ENCODE peak calls at places on chromosomes 4 and X, in six cellular contexts. X, N, L, G, B and W are unnamed samples.

GRCh38 chr4:169079942-169080827 is 70.1 kb upstream of the CBR4 start:
- DNase-seq in L (peak; percentile 73), G (no peak), B (no peak), X (no peak), N (peak; percentile 57), W (no peak)

GRCh38 chrX:54044877-54045328 is 630 bp upstream of the PHF8 start:
- DNase-seq in X (no peak), L (no peak), B (no peak), G (no peak), N (no peak), W (no peak)

GRCh38 chrX:65596270-65596669 is 61.7 kb upstream of the LAS1L start:
- DNase-seq in B (peak; percentile 13), X (no peak), N (no peak), G (peak; percentile 35), L (peak; percentile 28), W (peak; percentile 7)

GRCh38 chrX:24506082-24506481 is 41.0 kb downstream of the PDK3 start:
- DNase-seq in X (no peak), G (no peak), L (no peak), B (no peak), N (no peak), W (peak; percentile 66)

GRCh38 chr4:3753711-3754412 is 12.3 kb upstream of the ADRA2C start:
- DNase-seq in B (no peak), X (no peak), L (no peak), G (no peak), N (no peak), W (no peak)

GRCh38 chr4:101286663-101287062 is 60.7 kb downstream of the PPP3CA start:
- DNase-seq in N (no peak), B (no peak), G (no peak), X (no peak), L (no peak), W (no peak)

GRCh38 chr4:78764498-78764961 is 11.6 kb upstream of the BMP2K start:
- DNase-seq in L (no peak), G (no peak), B (no peak), X (no peak), N (no peak), W (peak; percentile 55)

GRCh38 chrX:56232221-56233082 is at the start of gene KLF8:
- DNase-seq in N (peak; percentile 61), L (peak; percentile 55), X (no peak), B (no peak), G (peak; percentile 43), W (no peak)

GRCh38 chr4:84678976-84679744 is 96.2 kb downstream of the CDS1 start:
- DNase-seq in X (no peak), L (peak; percentile 54), B (no peak), N (no peak), G (no peak), W (no peak)

GRCh38 chr4:75195111-75195510 is 262.2 kb downstream of the PARM1 start:
- DNase-seq in L (no peak), B (no peak), G (no peak), X (no peak), N (no peak), W (no peak)

GRCh38 chr4:169898095-169898494 is 128.1 kb downstream of the MFAP3L start:
- DNase-seq in L (no peak), G (no peak), B (no peak), N (no peak), X (no peak), W (no peak)

GRCh38 chrX:72569786-72570185 is 2.9 kb downstream of the HDAC8 start:
- DNase-seq in N (no peak), L (no peak), X (no peak), B (peak; percentile 32), G (no peak), W (peak; percentile 92)

GRCh38 chrX:71533850-71534515 is 1.1 kb downstream of the OGT start:
- DNase-seq in X (no peak), L (peak; percentile 50), N (peak; percentile 48), B (no peak), G (peak; percentile 19), W (peak; percentile 52)

GRCh38 chr4:147723316-147723715 is 8.6 kb upstream of the ARHGAP10 start:
- DNase-seq in G (no peak), L (peak; percentile 52), B (no peak), N (no peak), X (no peak), W (no peak)

GRCh38 chr4:163384434-163384833 is 40.7 kb downstream of the NPY5R start:
- DNase-seq in B (no peak), N (no peak), G (no peak), L (no peak), X (no peak), W (no peak)

GRCh38 chrX:130339408-130340222 is at the start of gene SLC25A14:
- DNase-seq in L (peak; percentile 57), B (peak; percentile 11), G (peak; percentile 46), X (no peak), N (peak; percentile 82), W (peak; percentile 83)

GRCh38 chrX:151970661-151971060 is 3.8 kb downstream of the GABRE start:
- DNase-seq in B (peak; percentile 87), N (peak; percentile 70), L (peak; percentile 77), G (peak; percentile 77), X (no peak), W (no peak)

GRCh38 chr4:60223098-60223497 is 977.0 kb upstream of the ADGRL3 start:
- DNase-seq in G (no peak), X (no peak), L (no peak), B (no peak), N (no peak), W (no peak)

GRCh38 chrX:124223524-124223923 is 108.9 kb upstream of the TEX13D start:
- DNase-seq in X (no peak), G (no peak), B (no peak), N (no peak), L (no peak), W (no peak)

GRCh38 chr4:92825785-92826184 is 522.0 kb downstream of the GRID2 start:
- DNase-seq in G (no peak), X (no peak), B (no peak), N (peak; percentile 35), L (no peak), W (no peak)

GRCh38 chrX:42803320-42803719 is 25.4 kb upstream of the PPP1R2C start:
- DNase-seq in L (no peak), B (no peak), X (no peak), G (no peak), N (no peak), W (peak; percentile 5)

GRCh38 chr4:67030636-67031035 is 514.7 kb downstream of the CENPC start:
- DNase-seq in G (no peak), X (no peak), N (no peak), L (no peak), B (no peak), W (no peak)

GRCh38 chrX:39930777-39931553 is 166.8 kb downstream of the BCOR start:
- DNase-seq in B (no peak), X (no peak), N (no peak), G (no peak), L (no peak), W (no peak)

GRCh38 chr4:150886597-150886996 is 128.5 kb downstream of the LRBA start:
- DNase-seq in B (no peak), G (no peak), L (no peak), N (no peak), X (no peak), W (no peak)

GRCh38 chrX:68824565-68825125 is 4.2 kb upstream of the EFNB1 start:
- DNase-seq in X (no peak), L (no peak), B (no peak), N (no peak), G (no peak), W (no peak)

GRCh38 chr4:118765399-118765798 is 70.5 kb downstream of the SEC24D start:
- DNase-seq in G (no peak), L (no peak), X (no peak), B (peak; percentile 99), N (no peak), W (peak; percentile 69)

GRCh38 chr4:16418814-16419213 is 192.5 kb upstream of the TAPT1 start:
- DNase-seq in X (no peak), B (no peak), L (no peak), N (peak; percentile 65), G (no peak), W (no peak)

GRCh38 chrX:103276581-103277002 is at the start of gene TCEAL5:
- DNase-seq in N (peak; percentile 16), X (no peak), G (peak; percentile 19), B (no peak), L (no peak), W (no peak)